ENCODE peak calls at places on chromosomes 13 and 19, in four cellular contexts. B is GM03348, X is cerebellar nuclear complex, C is ACHN. S is an unnamed sample.

GRCh38 chr13:80945328-80945727 is 604.4 kb upstream of the SPRY2 start:
- DNase-seq in B (no peak), X (no peak), C (no peak), S (peak; percentile 45)

GRCh38 chr13:30463820-30464495 is 1.8 kb downstream of the HMGB1 start:
- DNase-seq in B (peak; percentile 59), X (no peak), C (peak; percentile 41), S (peak; percentile 63)

GRCh38 chr19:43643326-43643725 is 3.7 kb upstream of the CADM4 start:
- DNase-seq in B (no peak), X (no peak), C (no peak), S (no peak)

GRCh38 chr19:3483226-3483628 is at the start of gene SMIM44:
- DNase-seq in B (no peak), X (no peak), C (no peak), S (no peak)

GRCh38 chr13:32650705-32651311 is 64.6 kb downstream of the PDS5B start:
- DNase-seq in B (peak; percentile 58), X (no peak), C (peak; percentile 70), S (peak; percentile 84)

GRCh38 chr19:16415806-16416205 is 56.0 kb downstream of the EPS15L1 start:
- DNase-seq in B (no peak), X (no peak), C (no peak), S (no peak)

GRCh38 chr19:13396256-13397080 is 109.8 kb downstream of the CACNA1A start:
- DNase-seq in B (peak; percentile 61), X (peak; percentile 32), C (peak; percentile 60), S (peak; percentile 55)

GRCh38 chr13:114144606-114145244 is 12.3 kb upstream of the RASA3 start:
- DNase-seq in B (no peak), X (no peak), C (no peak), S (no peak)